ENCODE peak calls at places on chromosomes 3 and 15, in ten cellular contexts. D is type B pancreatic cell; Y is T47D; F is AG20443; H is left ventricle myocardium inferior; O is activated CD4-positive, CD25-positive, alpha-beta regulatory T cell treated with anti-CD3 and anti-CD28 coated beads, Interleukin-2, amount 50 U/mL, for 72 hours; P is stromal cell of bone marrow; X is amniotic stem cell; J is upper lobe of right lung; L is iris pigment epithelial cell. R is an unnamed sample.

GRCh38 chr15:101062471-101063171 is 143.5 kb downstream of the LRRK1 start:
- DNase-seq in H (no peak), J (peak), Y (no peak), X (no peak), D (peak), F (no peak), L (no peak), O (no peak), P (no peak), R (no peak)

GRCh38 chr3:54941690-54942362 is 14.0 kb upstream of the LRTM1 start:
- DNase-seq in P (no peak), Y (no peak), L (no peak), H (no peak), X (no peak), D (no peak), J (no peak), O (no peak), F (no peak), R (no peak)

GRCh38 chr15:94266000-94266399 is 34.6 kb downstream of the MCTP2 start:
- DNase-seq in P (no peak), D (no peak), O (no peak), Y (no peak), X (no peak), H (no peak), L (no peak), J (no peak), F (no peak), R (no peak)

GRCh38 chr3:28286595-28286994 is 45.2 kb downstream of the CMC1 start:
- DNase-seq in D (no peak), J (no peak), P (peak), O (no peak), F (peak), L (peak), X (no peak), Y (peak), H (no peak), R (peak)

GRCh38 chr15:87844031-87844430 is 412.5 kb downstream of the NTRK3 start:
- DNase-seq in D (no peak), F (no peak), O (no peak), L (no peak), Y (no peak), J (no peak), H (no peak), X (no peak), P (no peak), R (no peak)

GRCh38 chr15:31268108-31268501 is 58.5 kb upstream of the KLF13 start:
- DNase-seq in J (peak), O (no peak), F (peak), L (no peak), P (no peak), Y (no peak), X (no peak), D (peak), H (peak), R (no peak)

GRCh38 chr3:143182861-143183667 is 63.5 kb downstream of the CHST2 start:
- DNase-seq in H (no peak), J (no peak), D (no peak), P (no peak), X (no peak), F (no peak), L (no peak), Y (no peak), O (no peak), R (no peak)

GRCh38 chr3:33385423-33385822 is 54.8 kb downstream of the UBP1 start:
- DNase-seq in H (no peak), D (no peak), O (peak), J (no peak), P (no peak), X (no peak), Y (no peak), L (no peak), F (no peak), R (no peak)

GRCh38 chr3:13243571-13243970 is 170.3 kb upstream of the IQSEC1 start:
- DNase-seq in L (no peak), O (no peak), Y (no peak), D (no peak), F (no peak), X (no peak), J (no peak), H (no peak), P (no peak), R (no peak)

GRCh38 chr3:11810276-11810675 is 36.4 kb downstream of the TAMM41 start:
- DNase-seq in J (no peak), O (no peak), Y (no peak), L (peak), D (no peak), X (no peak), P (peak), H (no peak), F (peak), R (no peak)

GRCh38 chr3:129218742-129219141 is 30.7 kb upstream of the COPG1 start:
- DNase-seq in L (no peak), P (no peak), O (no peak), Y (no peak), J (no peak), D (no peak), X (no peak), H (no peak), F (no peak), R (no peak)

GRCh38 chr3:184691397-184692131 is 20.3 kb downstream of the MAGEF1 start:
- DNase-seq in Y (no peak), X (no peak), J (no peak), D (no peak), F (peak), O (no peak), H (no peak), P (no peak), L (peak), R (no peak)

GRCh38 chr15:80003934-80004472 is 33.0 kb upstream of the BCL2A1 start:
- DNase-seq in J (no peak), P (no peak), F (no peak), D (no peak), Y (no peak), L (no peak), X (no peak), O (no peak), H (no peak), R (no peak)

R was measured in HuH-7.5.